ENCODE peak calls at places on chromosomes 2 and 18, in nine cellular contexts. V, E, Z, T, H, W, A, M and L are unnamed samples.

GRCh38 chr2:3493610-3493997 is 25.7 kb downstream of the ADI1 start:
- DNase-seq in V (no peak), E (no peak), Z (peak), T (peak), H (no peak), W (peak), A (peak), M (no peak), L (no peak)

GRCh38 chr2:55231546-55232083 is 478 bp downstream of the CLHC1 start:
- DNase-seq in V (no peak), E (no peak), Z (peak), T (no peak), H (no peak), W (no peak), A (no peak), M (peak), L (no peak)

GRCh38 chr18:8766576-8767253 is 61.4 kb downstream of the MTCL1 start:
- DNase-seq in V (no peak), E (peak), Z (no peak), T (no peak), H (no peak), W (peak), A (no peak), M (peak), L (no peak)

GRCh38 chr2:43075906-43076585 is 150.4 kb downstream of the ZFP36L2 start:
- DNase-seq in V (no peak), E (peak), Z (no peak), T (no peak), H (no peak), W (no peak), A (peak), M (no peak), L (no peak)

GRCh38 chr2:236164201-236164982 is 3.8 kb downstream of the GBX2 start:
- DNase-seq in V (no peak), E (no peak), Z (peak), T (no peak), H (no peak), W (peak), A (no peak), M (peak), L (peak)

GRCh38 chr2:26942543-26943295 is 27.7 kb upstream of the MAPRE3 start:
- DNase-seq in V (peak), E (peak), Z (peak), T (peak), H (peak), W (peak), A (peak), M (peak), L (peak)

GRCh38 chr2:73823916-73824523 is 4.7 kb upstream of the STAMBP start:
- DNase-seq in V (no peak), E (no peak), Z (peak), T (peak), H (peak), W (peak), A (peak), M (no peak), L (peak)

GRCh38 chr18:78822171-78822570 is 157.4 kb upstream of the SALL3 start:
- DNase-seq in V (no peak), E (peak), Z (no peak), T (no peak), H (no peak), W (no peak), A (no peak), M (no peak), L (no peak)

GRCh38 chr18:59950215-59950944 is 50.6 kb downstream of the PMAIP1 start:
- DNase-seq in V (peak), E (no peak), Z (no peak), T (no peak), H (no peak), W (no peak), A (peak), M (no peak), L (no peak)

GRCh38 chr2:63436488-63436887 is 151.8 kb downstream of the WDPCP start:
- DNase-seq in V (no peak), E (no peak), Z (no peak), T (no peak), H (no peak), W (no peak), A (no peak), M (no peak), L (no peak)

GRCh38 chr2:217903859-217904613 is 98.8 kb downstream of the TNS1 start:
- DNase-seq in V (no peak), E (peak), Z (no peak), T (peak), H (no peak), W (no peak), A (peak), M (no peak), L (no peak)

GRCh38 chr18:69102959-69103358 is 297.7 kb upstream of the DOK6 start:
- DNase-seq in V (no peak), E (no peak), Z (no peak), T (no peak), H (no peak), W (no peak), A (peak), M (no peak), L (no peak)

GRCh38 chr2:229154381-229154780 is 116.7 kb downstream of the PID1 start:
- DNase-seq in V (no peak), E (no peak), Z (no peak), T (no peak), H (no peak), W (no peak), A (peak), M (no peak), L (no peak)

GRCh38 chr2:43848174-43848573 is 9.4 kb downstream of the ABCG8 start:
- DNase-seq in V (no peak), E (no peak), Z (peak), T (no peak), H (no peak), W (no peak), A (no peak), M (no peak), L (peak)

GRCh38 chr2:33013684-33014110 is 66.9 kb downstream of the LTBP1 start:
- DNase-seq in V (no peak), E (no peak), Z (no peak), T (no peak), H (no peak), W (no peak), A (no peak), M (no peak), L (no peak)

GRCh38 chr2:182717451-182718215 is 1.6 kb downstream of the DNAJC10 start:
- DNase-seq in V (peak), E (no peak), Z (peak), T (no peak), H (no peak), W (no peak), A (no peak), M (no peak), L (peak)

GRCh38 chr2:128395640-128396499 is 77.2 kb upstream of the HS6ST1 start:
- DNase-seq in V (no peak), E (no peak), Z (no peak), T (peak), H (peak), W (no peak), A (no peak), M (no peak), L (no peak)

GRCh38 chr18:48878471-48878870 is 72.3 kb downstream of the SMAD7 start:
- DNase-seq in V (no peak), E (no peak), Z (no peak), T (no peak), H (no peak), W (no peak), A (no peak), M (no peak), L (no peak)

GRCh38 chr2:112691761-112692370 is 29.0 kb upstream of the NT5DC4 start:
- DNase-seq in V (no peak), E (no peak), Z (no peak), T (no peak), H (no peak), W (no peak), A (peak), M (no peak), L (no peak)

GRCh38 chr2:37472959-37473358 is 128.5 kb downstream of the QPCT start:
- DNase-seq in V (no peak), E (no peak), Z (no peak), T (no peak), H (peak), W (no peak), A (peak), M (no peak), L (no peak)

GRCh38 chr2:157839822-157840221 is 36.3 kb downstream of the ACVR1 start:
- DNase-seq in V (no peak), E (no peak), Z (no peak), T (no peak), H (no peak), W (peak), A (no peak), M (no peak), L (no peak)

GRCh38 chr18:12345491-12346239 is 31.4 kb downstream of the AFG3L2 start:
- DNase-seq in V (no peak), E (no peak), Z (no peak), T (no peak), H (no peak), W (no peak), A (no peak), M (no peak), L (no peak)

GRCh38 chr2:210360412-210360811 is 45.4 kb upstream of the MYL1 start:
- DNase-seq in V (no peak), E (no peak), Z (no peak), T (no peak), H (no peak), W (no peak), A (no peak), M (no peak), L (no peak)

GRCh38 chr18:78965917-78966878 is 13.4 kb upstream of the SALL3 start:
- DNase-seq in V (no peak), E (no peak), Z (no peak), T (no peak), H (no peak), W (no peak), A (no peak), M (no peak), L (no peak)

GRCh38 chr18:74012954-74013630 is 134.5 kb downstream of the FBXO15 start:
- DNase-seq in V (no peak), E (no peak), Z (no peak), T (no peak), H (no peak), W (peak), A (peak), M (no peak), L (no peak)

GRCh38 chr2:231677632-231678104 is 30.7 kb upstream of the PTMA start:
- DNase-seq in V (peak), E (peak), Z (peak), T (peak), H (peak), W (peak), A (peak), M (peak), L (peak)

GRCh38 chr2:208970070-208970469 is 453.8 kb upstream of the MAP2 start:
- DNase-seq in V (no peak), E (no peak), Z (no peak), T (no peak), H (no peak), W (no peak), A (no peak), M (no peak), L (no peak)

GRCh38 chr18:9792565-9793226 is 84.6 kb downstream of the RAB31 start:
- DNase-seq in V (no peak), E (no peak), Z (peak), T (no peak), H (peak), W (peak), A (no peak), M (no peak), L (peak)
- TF ChIP-seq CTCF in V (peak), E (peak), Z (peak), T (peak), H (peak), W (peak), A (peak), M (peak), L (peak)

GRCh38 chr18:5853253-5853652 is 42.1 kb downstream of the TMEM200C start:
- DNase-seq in V (no peak), E (no peak), Z (no peak), T (no peak), H (no peak), W (no peak), A (no peak), M (no peak), L (no peak)

GRCh38 chr18:5851998-5852397 is 43.3 kb downstream of the TMEM200C start:
- DNase-seq in V (no peak), E (no peak), Z (no peak), T (no peak), H (no peak), W (no peak), A (no peak), M (no peak), L (no peak)
- TF ChIP-seq CTCF in V (no peak), E (no peak), Z (no peak), T (peak), H (no peak), W (peak), A (peak), M (no peak), L (no peak)

DNA sequence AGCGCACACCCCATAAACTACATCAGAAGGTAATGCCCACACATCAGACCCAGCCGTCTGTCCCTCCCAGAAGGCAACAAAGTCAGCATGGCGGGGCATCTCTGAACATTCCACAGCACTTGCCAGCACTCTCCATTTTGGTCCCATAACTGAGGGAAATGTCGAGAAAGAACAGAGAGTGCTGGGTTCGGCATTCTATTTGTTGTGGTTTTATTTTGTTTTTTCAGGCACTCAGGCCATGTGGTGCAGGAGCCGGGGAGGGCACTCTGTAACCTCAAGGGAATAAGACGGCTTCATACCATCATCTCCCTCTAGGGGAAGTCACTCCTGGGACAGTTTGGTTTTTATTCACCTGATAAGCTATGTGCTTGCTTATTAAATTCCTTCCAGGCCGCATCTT is 156.0 kb downstream of the SEPTIN10 start:
- DNase-seq in V (no peak), E (no peak), Z (no peak), T (no peak), H (no peak), W (no peak), A (no peak), M (no peak), L (no peak)
- TF ChIP-seq CTCF in V (no peak), E (no peak), Z (no peak), T (no peak), H (no peak), W (peak), A (no peak), M (no peak), L (no peak)

DNA sequence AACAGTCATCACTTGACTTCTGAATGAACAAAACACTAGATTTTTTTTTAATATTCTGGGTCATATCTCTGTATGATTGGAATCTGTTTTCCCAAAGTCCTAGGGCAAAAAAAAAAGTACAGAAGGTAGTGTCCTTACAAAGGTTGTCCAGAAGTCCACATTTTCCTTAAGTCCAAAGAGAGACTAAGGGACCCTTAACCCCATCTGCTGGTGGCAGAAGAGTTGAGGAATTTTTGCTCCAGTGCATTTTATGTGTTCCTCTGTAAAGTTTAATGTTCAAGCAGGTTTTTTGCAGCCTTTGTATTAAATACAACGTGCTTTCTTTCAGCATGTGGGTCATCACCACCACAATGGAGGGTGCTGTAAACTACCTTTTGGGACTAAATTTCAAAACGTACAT is 215.9 kb downstream of the SP3 start:
- DNase-seq in V (no peak), E (no peak), Z (no peak), T (peak), H (no peak), W (peak), A (peak), M (no peak), L (no peak)
- TF ChIP-seq CTCF in V (no peak), E (no peak), Z (no peak), T (peak), H (no peak), W (peak), A (peak), M (no peak), L (no peak)